ENCODE peak calls at places on chromosomes 16 and 17, in eight cellular contexts. I is NCI-H1694; C is AG08395; Y is NCI-H774; K is HL-60; G is NCI-H187; W is stimulated activated naive B cell treated with anti-CD40 and anti-IgM and Interleukin-4, amounts not matched to agents 10 μg/mL and 1 μg/mL and 100 μg/mL, for 72 hours; A is neural crest cell. R is an unnamed sample.

GRCh38 chr16:3027488-3027795 is 3.6 kb downstream of the THOC6 start:
- DNase-seq in I (no peak), C (no peak), Y (no peak), K (no peak), G (no peak), W (no peak), A (no peak), R (no peak)

GRCh38 chr16:25066747-25067631 is 44.6 kb upstream of the LCMT1 start:
- DNase-seq in I (no peak), C (peak), Y (peak), K (peak), G (no peak), W (peak), A (peak), R (peak)

GRCh38 chr17:75632863-75633483 is at the start of gene SMIM5:
- DNase-seq in I (peak), C (peak), Y (peak), K (peak), G (peak), W (peak), A (peak), R (peak)

GRCh38 chr16:68037820-68038597 is 14.9 kb downstream of the DUS2 start:
- DNase-seq in I (no peak), C (no peak), Y (no peak), K (no peak), G (no peak), W (no peak), A (no peak), R (no peak)

GRCh38 chr17:78343433-78344201 is 16.3 kb downstream of the SOCS3 start:
- DNase-seq in I (peak), C (no peak), Y (peak), K (peak), G (no peak), W (peak), A (no peak), R (no peak)

GRCh38 chr17:48546924-48547838 is 2.3 kb upstream of the HOXB2 start:
- DNase-seq in I (no peak), C (no peak), Y (no peak), K (no peak), G (no peak), W (no peak), A (no peak), R (peak)

GRCh38 chr16:2710711-2711231 is 9.3 kb downstream of the PRSS27 start:
- DNase-seq in I (peak), C (no peak), Y (no peak), K (no peak), G (no peak), W (no peak), A (no peak), R (no peak)

GRCh38 chr16:4323071-4323844 is 7.4 kb downstream of the GLIS2 start:
- DNase-seq in I (no peak), C (no peak), Y (no peak), K (no peak), G (no peak), W (no peak), A (no peak), R (peak)

GRCh38 chr16:57186630-57187507 is 740 bp downstream of the RSPRY1 start:
- DNase-seq in I (no peak), C (peak), Y (no peak), K (peak), G (no peak), W (no peak), A (peak), R (no peak)

GRCh38 chr17:62679866-62680377 is 52.5 kb downstream of the MRC2 start:
- DNase-seq in I (no peak), C (no peak), Y (no peak), K (no peak), G (no peak), W (no peak), A (no peak), R (no peak)

GRCh38 chr16:89326721-89327120 is 109.2 kb downstream of the ZNF778 start:
- DNase-seq in I (no peak), C (no peak), Y (no peak), K (no peak), G (no peak), W (no peak), A (no peak), R (no peak)

GRCh38 chr17:67636841-67637240 is 80.9 kb upstream of the NOL11 start:
- DNase-seq in I (no peak), C (peak), Y (no peak), K (no peak), G (no peak), W (no peak), A (no peak), R (no peak)

GRCh38 chr17:69406906-69407305 is 7.6 kb upstream of the MAP2K6 start:
- DNase-seq in I (no peak), C (no peak), Y (no peak), K (no peak), G (no peak), W (no peak), A (no peak), R (no peak)

GRCh38 chr17:49600949-49601348 is 25.3 kb downstream of the NXPH3 start:
- DNase-seq in I (no peak), C (no peak), Y (no peak), K (no peak), G (no peak), W (no peak), A (no peak), R (no peak)

GRCh38 chr17:41523787-41524186 is 4.3 kb downstream of the KRT19 start:
- DNase-seq in I (peak), C (no peak), Y (no peak), K (no peak), G (no peak), W (no peak), A (no peak), R (no peak)

GRCh38 chr17:78502611-78503148 is 74.5 kb downstream of the DNAH17 start:
- DNase-seq in I (no peak), C (no peak), Y (no peak), K (no peak), G (no peak), W (no peak), A (no peak), R (peak)

GRCh38 chr17:17028059-17028877 is 14.0 kb upstream of the MPRIP start:
- DNase-seq in I (peak), C (peak), Y (no peak), K (no peak), G (no peak), W (no peak), A (peak), R (peak)

GRCh38 chr16:8581923-8582580 is 8.3 kb downstream of the TMEM114 start:
- DNase-seq in I (no peak), C (no peak), Y (no peak), K (peak), G (no peak), W (no peak), A (no peak), R (no peak)

GRCh38 chr17:77768475-77768874 is 190.0 kb upstream of the TNRC6C start:
- DNase-seq in I (no peak), C (no peak), Y (no peak), K (no peak), G (no peak), W (no peak), A (no peak), R (no peak)

GRCh38 chr16:20949660-20950059 is 49.1 kb downstream of the LYRM1 start:
- DNase-seq in I (no peak), C (no peak), Y (no peak), K (no peak), G (no peak), W (no peak), A (no peak), R (no peak)

GRCh38 chr16:69064789-69065313 is 40.6 kb upstream of the HAS3 start:
- DNase-seq in I (no peak), C (no peak), Y (no peak), K (no peak), G (no peak), W (no peak), A (no peak), R (no peak)

GRCh38 chr16:165218-165538 is 600 bp upstream of the HBM start:
- DNase-seq in I (peak), C (no peak), Y (no peak), K (no peak), G (no peak), W (no peak), A (no peak), R (no peak)

GRCh38 chr17:1050246-1050995 is 53.5 kb downstream of the TIMM22 start:
- DNase-seq in I (no peak), C (no peak), Y (no peak), K (no peak), G (no peak), W (no peak), A (no peak), R (no peak)

GRCh38 chr17:40538019-40538935 is 27.0 kb downstream of the CCR7 start:
- DNase-seq in I (no peak), C (no peak), Y (no peak), K (no peak), G (no peak), W (no peak), A (no peak), R (peak)

GRCh38 chr17:82831818-82832200 is 8.0 kb downstream of the ZNF750 start:
- DNase-seq in I (no peak), C (no peak), Y (no peak), K (no peak), G (no peak), W (no peak), A (no peak), R (no peak)

GRCh38 chr17:7226721-7227710 is 7.3 kb downstream of the ACADVL start:
- DNase-seq in I (no peak), C (no peak), Y (no peak), K (no peak), G (no peak), W (no peak), A (no peak), R (no peak)